ENCODE peak calls at places on chromosomes 3 and 15, in four cellular contexts. G, U, C and V are unnamed samples.

GRCh38 chr3:187737401-187738088 is 7.7 kb downstream of the BCL6 start:
- DNase-seq in G (peak; percentile 72), C (peak; percentile 84), U (no peak), V (no peak)

GRCh38 chr3:189272500-189273119 is 100.8 kb downstream of the TPRG1 start:
- DNase-seq in G (no peak), U (no peak), C (no peak), V (no peak)

GRCh38 chr15:81229596-81229995 is 32.9 kb downstream of the IL16 start:
- DNase-seq in G (peak; percentile 66), C (no peak), U (no peak), V (no peak)

GRCh38 chr3:72383230-72383629 is 465.0 kb downstream of the SHQ1 start:
- DNase-seq in G (no peak), U (no peak), C (no peak), V (no peak)

GRCh38 chr3:24624938-24625681 is 130.5 kb upstream of the THRB start:
- DNase-seq in C (no peak), U (no peak), G (no peak), V (no peak)

GRCh38 chr3:23805881-23806321 is at the start of gene UBE2E1:
- DNase-seq in G (peak; percentile 66), C (peak; percentile 66), U (peak; percentile 30), V (peak; percentile 10)

GRCh38 chr3:99114565-99115291 is 213.2 kb upstream of the DCBLD2 start:
- DNase-seq in G (no peak), U (peak; percentile 16), C (peak; percentile 61), V (no peak)

GRCh38 chr3:78919021-78919755 is 848.6 kb downstream of the ROBO1 start:
- DNase-seq in C (peak; percentile 93), U (peak; percentile 81), G (no peak), V (peak; percentile 89)

GRCh38 chr3:191476053-191476787 is 15.3 kb downstream of the PYDC2 start:
- DNase-seq in U (no peak), G (no peak), C (no peak), V (no peak)

GRCh38 chr3:79367066-79367465 is 400.7 kb downstream of the ROBO1 start:
- DNase-seq in G (no peak), U (peak; percentile 10), C (peak; percentile 67), V (peak; percentile 28)

GRCh38 chr3:130516645-130517512 is at the start of gene COL6A6:
- DNase-seq in C (no peak), U (no peak), G (no peak), V (no peak)

GRCh38 chr15:40069178-40070165 is 30.5 kb upstream of the SRP14 start:
- DNase-seq in U (no peak), C (peak; percentile 44), G (peak; percentile 68), V (no peak)

GRCh38 chr15:63233667-63234419 is 43.6 kb upstream of the APH1B start:
- DNase-seq in C (peak; percentile 61), U (no peak), G (no peak), V (no peak)

GRCh38 chr3:139110072-139110830 is 65.6 kb upstream of the PRR23C start:
- DNase-seq in U (no peak), G (no peak), C (no peak), V (no peak)

GRCh38 chr3:31278532-31278931 is 254.2 kb upstream of the STT3B start:
- DNase-seq in C (peak; percentile 49), U (no peak), G (no peak), V (no peak)

GRCh38 chr15:35912196-35912595 is 366.2 kb upstream of the DPH6 start:
- DNase-seq in C (peak; percentile 34), G (no peak), U (no peak), V (no peak)

GRCh38 chr3:171028779-171029232 is 2.3 kb upstream of the SLC2A2 start:
- DNase-seq in U (peak; percentile 76), C (peak; percentile 48), G (no peak), V (peak; percentile 76)

GRCh38 chr3:141183606-141184005 is 48.0 kb upstream of the PXYLP1 start:
- DNase-seq in U (no peak), G (no peak), C (no peak), V (no peak)

GRCh38 chr15:62795700-62796099 is 246.8 kb upstream of the TPM1 start:
- DNase-seq in G (no peak), U (no peak), C (no peak), V (no peak)

GRCh38 chr3:23800731-23801130 is 5.0 kb upstream of the UBE2E1 start:
- DNase-seq in G (no peak), U (no peak), C (peak; percentile 19), V (no peak)

GRCh38 chr15:87155771-87156170 is 1076.1 kb downstream of the AGBL1 start:
- DNase-seq in G (no peak), C (peak; percentile 66), U (no peak), V (peak; percentile 5)

GRCh38 chr15:70217246-70218160 is 119.8 kb upstream of the TLE3 start:
- DNase-seq in U (no peak), G (no peak), C (no peak), V (no peak)

GRCh38 chr3:78496458-78496857 is 1271.3 kb downstream of the ROBO1 start:
- DNase-seq in U (no peak), G (no peak), C (no peak), V (no peak)

GRCh38 chr3:143901105-143901504 is 52.8 kb upstream of the SLC9A9 start:
- DNase-seq in G (no peak), U (peak; percentile 24), C (peak; percentile 92), V (no peak)

GRCh38 chr3:151478376-151478702 is 17.5 kb upstream of the IGSF10 start:
- DNase-seq in U (no peak), G (no peak), C (no peak), V (no peak)

GRCh38 chr3:18704326-18704725 is 279.2 kb upstream of the SATB1 start:
- DNase-seq in G (no peak), C (no peak), U (no peak), V (no peak)

DNA sequence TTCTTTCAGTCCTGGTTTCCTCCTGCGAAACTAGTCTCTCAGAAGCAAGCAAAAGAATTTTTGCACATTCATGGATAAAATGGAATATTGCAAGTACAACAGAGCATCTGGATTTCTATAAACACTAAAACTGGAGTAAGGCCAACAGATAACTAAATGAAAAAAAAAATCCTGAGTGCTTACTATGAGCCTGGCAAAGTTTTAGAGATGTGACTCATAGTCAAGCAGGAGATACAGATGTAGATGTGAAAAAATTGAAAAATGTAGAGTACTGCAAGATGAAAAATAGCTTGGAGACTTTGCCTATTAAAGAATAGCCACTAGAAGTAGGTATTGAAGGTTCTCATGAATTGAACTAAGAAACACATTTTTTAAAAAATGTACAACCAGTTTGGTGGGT is 397.4 kb downstream of the OTOL1 start:
- DNase-seq in C (peak; percentile 30), U (peak; percentile 70), G (no peak), V (no peak)
- TF ChIP-seq CTCF in C (no peak), U (no peak), G (no peak), V (no peak)

GRCh38 chr3:65617787-65618186 is 420.9 kb downstream of the MAGI1 start:
- DNase-seq in G (no peak), U (no peak), C (no peak), V (no peak)
- H3K4me3 ChIP-seq in G (no peak overlapping the region), U (no peak overlapping the region), C (no peak overlapping the region), V (no peak overlapping the region)

GRCh38 chr3:134300520-134300919 is 49.9 kb upstream of the RYK start:
- DNase-seq in C (no peak), U (no peak), G (no peak), V (no peak)
- TF ChIP-seq CTCF in C (no peak), U (peak; percentile 34), G (no peak), V (peak; percentile 32)

DNA sequence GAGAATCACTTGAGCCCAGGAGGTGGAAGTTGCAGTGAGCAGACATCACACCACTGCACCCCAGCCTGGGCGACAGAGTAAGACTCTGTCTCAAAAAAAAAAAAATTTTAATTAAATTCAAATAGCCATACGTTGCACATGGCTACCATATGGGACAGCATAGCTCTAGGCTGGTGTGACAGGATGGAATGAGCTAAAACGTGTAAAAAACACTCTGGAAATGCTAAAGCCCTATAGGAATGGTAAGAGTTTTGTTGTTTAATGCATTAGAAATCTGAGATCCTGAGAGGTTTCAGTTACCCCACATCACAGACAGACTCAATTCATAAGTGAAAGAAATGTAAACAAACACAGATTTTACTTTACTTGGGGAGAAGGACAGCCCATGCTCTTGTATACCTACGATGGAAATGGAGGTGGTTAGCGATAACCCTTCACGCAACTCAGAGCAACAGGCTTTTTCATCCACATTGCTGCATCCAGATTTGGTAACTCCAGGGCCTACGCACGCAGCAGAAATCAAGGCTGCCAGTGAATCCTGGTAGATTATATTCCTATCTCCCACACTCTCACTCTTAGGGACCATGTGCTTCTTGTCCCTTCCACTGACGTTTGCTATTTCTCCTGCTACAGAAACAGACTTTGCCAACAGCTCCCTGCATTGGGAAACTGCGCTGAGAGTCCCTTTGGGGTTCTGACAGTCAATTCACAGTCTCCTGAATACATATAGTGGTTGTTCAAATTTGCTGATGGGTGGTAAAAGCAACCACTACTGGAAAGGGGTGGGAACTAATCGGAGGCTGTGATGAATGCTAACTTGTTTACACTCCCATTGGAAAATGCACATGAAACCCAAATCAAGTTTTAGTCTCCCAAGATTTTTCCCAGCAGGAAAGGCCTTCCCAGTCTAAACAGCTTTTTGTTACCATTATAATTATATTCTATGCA is 3.1 kb downstream of the SH3BP5 start:
- DNase-seq in U (no peak), C (no peak), G (peak; percentile 52), V (no peak)
- H3K4me3 ChIP-seq in U (no peak overlapping the region), C (no peak overlapping the region), G (no peak overlapping the region), V (no peak overlapping the region)

GRCh38 chr15:52256366-52256765 is 39.2 kb downstream of the MYO5C start:
- DNase-seq in G (peak; percentile 65), C (peak; percentile 77), U (peak; percentile 50), V (no peak)
- TF ChIP-seq CTCF in G (peak; percentile 79), C (peak; percentile 74), U (peak; percentile 81), V (peak; percentile 71)

DNA sequence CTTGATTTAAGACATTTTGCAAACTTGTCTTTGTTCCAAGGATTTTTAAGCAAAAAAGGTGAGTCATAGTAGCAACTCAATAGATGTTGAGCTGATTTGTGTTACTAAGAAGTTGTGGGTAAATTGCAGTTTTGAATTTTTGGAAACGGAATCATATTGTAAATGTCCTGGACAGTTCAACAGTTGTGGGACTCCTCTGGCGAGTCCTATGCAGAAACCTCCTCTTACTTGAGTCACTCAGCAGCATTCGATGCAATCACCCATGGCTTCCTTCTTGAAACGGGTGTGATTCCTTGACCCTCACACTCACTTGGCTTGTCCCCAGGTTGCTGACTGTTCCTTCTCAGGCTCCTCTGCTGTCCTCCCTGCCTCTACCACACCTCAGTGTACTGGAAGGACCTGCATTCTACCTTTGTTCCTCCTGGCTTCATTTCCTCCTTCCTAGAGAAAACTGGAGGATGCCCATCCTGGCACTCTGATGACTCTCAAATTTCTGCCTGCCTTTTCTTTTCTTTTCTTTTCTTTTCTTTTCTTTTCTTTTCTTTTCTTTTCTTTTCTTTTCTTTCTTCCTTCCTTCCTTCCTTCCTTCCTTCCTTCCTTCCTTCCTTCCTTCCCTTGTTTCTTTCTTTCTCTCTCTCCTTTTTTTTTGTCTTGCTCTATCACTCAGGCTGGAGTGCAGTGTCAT is 52.8 kb upstream of the DGKG start:
- DNase-seq in C (peak; percentile 77), G (peak; percentile 52), U (peak; percentile 20), V (peak; percentile 46)
- H3K4me3 ChIP-seq in C (no peak overlapping the region), G (no peak overlapping the region), U (no peak overlapping the region), V (no peak overlapping the region)